ENCODE peak calls at places on chromosomes 16 and 17, in six cellular contexts. A, T, L, K, I and D are unnamed samples.

GRCh38 chr17:63573634-63574033 is 23.4 kb downstream of the DCAF7 start:
- DNase-seq in L (no peak), K (no peak), T (no peak), I (peak; percentile 28), A (peak; percentile 37), D (no peak)

GRCh38 chr16:8568231-8568617 is 22.1 kb downstream of the TMEM114 start:
- DNase-seq in L (no peak), T (no peak), A (no peak), I (no peak), K (no peak), D (no peak)

GRCh38 chr16:54946909-54947308 is 16.2 kb downstream of the IRX5 start:
- DNase-seq in K (no peak), T (no peak), I (no peak), L (no peak), A (no peak), D (no peak)

GRCh38 chr16:87780385-87780989 is 14.7 kb upstream of the KLHDC4 start:
- DNase-seq in K (peak; percentile 87), A (peak; percentile 29), L (no peak), T (no peak), I (no peak), D (no peak)

GRCh38 chr17:44556114-44556853 is 1.0 kb upstream of the FZD2 start:
- DNase-seq in K (peak; percentile 30), A (peak; percentile 37), L (peak; percentile 80), T (peak; percentile 53), I (peak; percentile 15), D (peak; percentile 49)

GRCh38 chr16:585351-585750 is 4.5 kb upstream of the RAB40C start:
- DNase-seq in A (no peak), I (peak; percentile 46), L (no peak), T (no peak), K (no peak), D (no peak)

GRCh38 chr16:74019608-74020007 is 277.0 kb upstream of the PSMD7 start:
- DNase-seq in L (no peak), I (no peak), T (no peak), K (no peak), A (no peak), D (no peak)

GRCh38 chr16:28261916-28262315 is 30.4 kb upstream of the SBK1 start:
- DNase-seq in A (no peak), I (no peak), L (no peak), T (no peak), K (no peak), D (no peak)

GRCh38 chr17:15349119-15349518 is 7.7 kb upstream of the TEKT3 start:
- DNase-seq in K (no peak), L (no peak), T (no peak), I (no peak), A (no peak), D (no peak)

GRCh38 chr17:42842286-42842685 is 2.1 kb upstream of the AOC2 start:
- DNase-seq in K (no peak), L (no peak), A (no peak), T (no peak), I (no peak), D (no peak)

GRCh38 chr16:27806388-27806787 is 256.4 kb downstream of the KATNIP start:
- DNase-seq in L (no peak), I (no peak), T (no peak), A (no peak), K (no peak), D (no peak)

GRCh38 chr17:50218771-50219315 is 17.4 kb upstream of the COL1A1 start:
- DNase-seq in L (no peak), T (no peak), K (no peak), A (no peak), I (peak; percentile 87), D (no peak)

GRCh38 chr16:1918890-1919679 is 870 bp upstream of the HS3ST6 start:
- DNase-seq in L (no peak), K (no peak), A (no peak), I (no peak), T (no peak), D (no peak)

GRCh38 chr16:62034236-62035114 is 1.8 kb downstream of the CDH8 start:
- DNase-seq in I (no peak), K (no peak), T (no peak), L (no peak), A (no peak), D (no peak)

GRCh38 chr17:35152741-35153140 is 5.1 kb downstream of the UNC45B start:
- DNase-seq in L (no peak), I (no peak), K (no peak), T (no peak), A (no peak), D (no peak)

GRCh38 chr16:19116711-19117449 is 3.1 kb downstream of the ITPRIPL2 start:
- DNase-seq in T (no peak), I (no peak), L (no peak), A (no peak), K (no peak), D (no peak)

GRCh38 chr16:86025706-86026105 is 126.7 kb downstream of the IRF8 start:
- DNase-seq in I (no peak), K (no peak), L (no peak), A (no peak), T (no peak), D (no peak)

GRCh38 chr17:72825218-72825617 is 267.3 kb downstream of the SLC39A11 start:
- DNase-seq in T (no peak), L (no peak), I (no peak), A (no peak), K (no peak), D (no peak)

GRCh38 chr17:18257268-18257681 is 1.3 kb downstream of the FLII start:
- DNase-seq in A (no peak), K (no peak), L (no peak), I (peak; percentile 26), T (no peak), D (no peak)

GRCh38 chr16:11224894-11225676 is 30.9 kb downstream of the SOCS1 start:
- DNase-seq in A (no peak), K (peak; percentile 88), T (peak; percentile 92), I (no peak), L (no peak), D (peak; percentile 96)

GRCh38 chr17:34246872-34247271 is 8.2 kb upstream of the CCL2 start:
- DNase-seq in K (no peak), L (no peak), A (no peak), I (no peak), T (no peak), D (no peak)

GRCh38 chr17:56297142-56297541 is 143.9 kb downstream of the ANKFN1 start:
- DNase-seq in T (no peak), L (no peak), I (no peak), K (no peak), A (no peak), D (no peak)

GRCh38 chr17:9977175-9977574 is 72.1 kb upstream of the RCVRN start:
- DNase-seq in A (no peak), L (no peak), I (no peak), K (no peak), T (no peak), D (no peak)

GRCh38 chr17:47253541-47254402 is at the start of gene ITGB3:
- DNase-seq in L (no peak), A (peak; percentile 91), K (no peak), T (peak; percentile 79), I (peak; percentile 37), D (peak; percentile 67)
- TF ChIP-seq POLR2AphosphoS5 in L (no peak), A (no peak), K (peak; percentile 60), T (no peak), I (no peak), D (no peak)

GRCh38 chr17:40331743-40332641 is 23.0 kb downstream of the RARA start:
- DNase-seq in A (no peak), L (no peak), K (no peak), I (no peak), T (no peak), D (no peak)
- TF ChIP-seq POLR2A in A (no peak), L (no peak), K (no peak), I (no peak), T (no peak), D (no peak)

GRCh38 chr16:83532634-83533033 is 275.1 kb upstream of the HSBP1 start:
- DNase-seq in L (no peak), K (no peak), T (no peak), I (no peak), A (no peak), D (no peak)
- TF ChIP-seq TAF1 in L (no peak), K (no peak), T (no peak), I (no peak), A (no peak), D (no peak)

GRCh38 chr16:70586731-70587130 is 59.6 kb upstream of the IL34 start:
- DNase-seq in A (no peak), I (no peak), T (no peak), K (no peak), L (no peak), D (no peak)

GRCh38 chr16:70589998-70590471 is 56.3 kb upstream of the IL34 start:
- DNase-seq in L (no peak), I (no peak), T (no peak), A (no peak), K (no peak), D (no peak)

GRCh38 chr16:70590722-70591438 is 55.5 kb upstream of the IL34 start:
- DNase-seq in K (no peak), I (no peak), L (no peak), A (no peak), T (no peak), D (no peak)

GRCh38 chr16:70591609-70592008 is 54.8 kb upstream of the IL34 start:
- DNase-seq in A (no peak), T (no peak), I (no peak), K (no peak), L (no peak), D (no peak)

GRCh38 chr16:70588565-70588964 is 57.8 kb upstream of the IL34 start:
- DNase-seq in T (no peak), I (no peak), A (no peak), L (no peak), K (no peak), D (no peak)
- TF ChIP-seq POLR2AphosphoS5 in T (no peak), I (no peak), A (no peak), L (no peak), K (no peak), D (no peak)

DNA sequence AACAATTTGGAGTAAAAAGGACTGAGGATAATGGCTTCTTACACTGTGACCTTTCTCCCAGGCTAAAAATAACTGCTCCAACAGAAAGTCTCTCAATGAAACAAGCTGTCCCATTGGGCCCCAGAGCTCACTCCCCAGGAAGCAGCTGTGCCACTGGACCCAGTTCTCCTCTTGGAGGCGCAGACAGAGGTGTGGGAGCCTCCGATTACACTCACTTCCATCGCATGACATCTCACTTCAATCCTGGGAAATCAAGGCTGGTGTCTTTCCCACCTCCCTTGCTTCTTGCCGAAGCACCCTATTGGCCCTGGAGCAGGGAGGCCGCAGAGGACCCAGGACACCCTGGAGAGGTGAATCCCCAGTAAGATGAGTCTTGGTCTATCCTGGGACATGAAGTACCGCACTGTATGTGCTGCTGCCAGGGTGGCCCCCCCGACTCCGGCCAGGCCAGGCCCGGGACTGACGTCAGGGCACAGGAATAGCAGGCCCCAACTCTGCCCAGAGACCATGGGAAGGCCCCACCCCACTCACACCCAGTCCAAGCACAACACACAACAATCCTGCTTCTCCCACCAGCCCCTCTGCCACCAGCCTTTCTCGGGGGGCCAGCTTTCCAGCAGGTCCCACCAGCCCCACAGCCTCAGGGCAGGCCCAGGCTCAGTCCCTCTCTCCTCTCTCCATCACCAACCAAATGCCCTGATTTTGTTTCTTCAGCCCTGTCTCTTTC is 29.5 kb downstream of the SRL start:
- DNase-seq in A (no peak), L (no peak), I (no peak), K (no peak), T (no peak), D (no peak)
- TF ChIP-seq POLR2A in A (no peak), L (no peak), I (no peak), K (no peak), T (no peak), D (no peak)

GRCh38 chr16:50711040-50711439 is 17.6 kb downstream of the NOD2 start:
- DNase-seq in L (no peak), I (no peak), K (no peak), T (no peak), A (no peak), D (no peak)
- TF ChIP-seq TAF1 in L (no peak), I (no peak), K (no peak), T (no peak), A (no peak), D (no peak)